ENCODE peak calls at places on chromosomes 1 and 21, in six cellular contexts. One of them, this sample, is unnamed.

GRCh38 chr1:51328279-51328678 is 2.1 kb downstream of the TTC39A start:
- DNase-seq in BE2C: no peak
- DNase-seq in dorsolateral prefrontal cortex: no peak
- DNase-seq in right lobe of liver: no peak
- DNase-seq in neural crest cell: no peak
- DNase-seq in hepatocyte: no peak
- DNase-seq in this sample: no peak

GRCh38 chr21:45974073-45975016 is 7.2 kb upstream of the COL6A1 start:
- DNase-seq in hepatocyte: peak; percentile 64
- DNase-seq in dorsolateral prefrontal cortex: no peak
- DNase-seq in BE2C: no peak
- DNase-seq in neural crest cell: no peak
- DNase-seq in right lobe of liver: peak; percentile 64
- DNase-seq in this sample: peak; percentile 50

GRCh38 chr1:221411283-221411682 is 330.6 kb downstream of the DUSP10 start:
- DNase-seq in BE2C: no peak
- DNase-seq in right lobe of liver: no peak
- DNase-seq in hepatocyte: no peak
- DNase-seq in dorsolateral prefrontal cortex: no peak
- DNase-seq in neural crest cell: no peak
- DNase-seq in this sample: no peak

GRCh38 chr1:115098979-115099692 is 9.8 kb upstream of the TSPAN2 start:
- DNase-seq in neural crest cell: no peak
- DNase-seq in hepatocyte: peak; percentile 78
- DNase-seq in dorsolateral prefrontal cortex: no peak
- DNase-seq in BE2C: no peak
- DNase-seq in right lobe of liver: no peak
- DNase-seq in this sample: no peak

GRCh38 chr21:35226960-35227741 is 178.0 kb upstream of the RUNX1 start:
- DNase-seq in neural crest cell: no peak
- DNase-seq in BE2C: no peak
- DNase-seq in right lobe of liver: no peak
- DNase-seq in dorsolateral prefrontal cortex: no peak
- DNase-seq in hepatocyte: no peak
- DNase-seq in this sample: no peak

GRCh38 chr1:201737350-201738060 is 91.5 kb upstream of the IPO9 start:
- DNase-seq in right lobe of liver: no peak
- DNase-seq in hepatocyte: peak; percentile 41
- DNase-seq in neural crest cell: no peak
- DNase-seq in dorsolateral prefrontal cortex: peak; percentile 58
- DNase-seq in BE2C: no peak
- DNase-seq in this sample: no peak

GRCh38 chr1:74835046-74835445 is 102.1 kb downstream of the TYW3 start:
- DNase-seq in neural crest cell: no peak
- DNase-seq in right lobe of liver: no peak
- DNase-seq in hepatocyte: no peak
- DNase-seq in dorsolateral prefrontal cortex: no peak
- DNase-seq in BE2C: no peak
- DNase-seq in this sample: no peak

GRCh38 chr1:175555266-175555665 is 188.1 kb downstream of the TNR start:
- DNase-seq in neural crest cell: no peak
- DNase-seq in BE2C: no peak
- DNase-seq in dorsolateral prefrontal cortex: no peak
- DNase-seq in right lobe of liver: no peak
- DNase-seq in hepatocyte: no peak
- DNase-seq in this sample: no peak

GRCh38 chr21:25925936-25926335 is 191.2 kb downstream of the GABPA start:
- DNase-seq in dorsolateral prefrontal cortex: no peak
- DNase-seq in BE2C: no peak
- DNase-seq in hepatocyte: no peak
- DNase-seq in right lobe of liver: no peak
- DNase-seq in neural crest cell: no peak
- DNase-seq in this sample: no peak

GRCh38 chr1:229378586-229379442 is 36.0 kb upstream of the CCSAP start:
- DNase-seq in neural crest cell: no peak
- DNase-seq in dorsolateral prefrontal cortex: no peak
- DNase-seq in right lobe of liver: no peak
- DNase-seq in BE2C: no peak
- DNase-seq in hepatocyte: no peak
- DNase-seq in this sample: no peak

GRCh38 chr1:168373869-168374268 is 93.2 kb downstream of the TBX19 start:
- DNase-seq in BE2C: no peak
- DNase-seq in hepatocyte: no peak
- DNase-seq in neural crest cell: no peak
- DNase-seq in dorsolateral prefrontal cortex: no peak
- DNase-seq in right lobe of liver: no peak
- DNase-seq in this sample: no peak

GRCh38 chr1:217968085-217968484 is 317.0 kb upstream of the RRP15 start:
- DNase-seq in dorsolateral prefrontal cortex: no peak
- DNase-seq in hepatocyte: no peak
- DNase-seq in right lobe of liver: no peak
- DNase-seq in BE2C: no peak
- DNase-seq in neural crest cell: no peak
- DNase-seq in this sample: no peak

GRCh38 chr1:214122110-214122509 is 134.3 kb downstream of the PROX1 start:
- DNase-seq in dorsolateral prefrontal cortex: no peak
- DNase-seq in right lobe of liver: no peak
- DNase-seq in BE2C: no peak
- DNase-seq in hepatocyte: no peak
- DNase-seq in neural crest cell: no peak
- DNase-seq in this sample: no peak

GRCh38 chr21:35674895-35675470 is 385.3 kb downstream of the SETD4 start:
- DNase-seq in dorsolateral prefrontal cortex: no peak
- DNase-seq in hepatocyte: no peak
- DNase-seq in right lobe of liver: no peak
- DNase-seq in BE2C: no peak
- DNase-seq in neural crest cell: no peak
- DNase-seq in this sample: no peak

GRCh38 chr1:94903318-94904009 is 23.4 kb downstream of the CNN3 start:
- DNase-seq in dorsolateral prefrontal cortex: no peak
- DNase-seq in hepatocyte: no peak
- DNase-seq in neural crest cell: no peak
- DNase-seq in right lobe of liver: no peak
- DNase-seq in BE2C: no peak
- DNase-seq in this sample: no peak

GRCh38 chr21:16071082-16071481 is 341.3 kb downstream of the USP25 start:
- DNase-seq in BE2C: peak; percentile 65
- DNase-seq in dorsolateral prefrontal cortex: peak; percentile 54
- DNase-seq in right lobe of liver: no peak
- DNase-seq in hepatocyte: no peak
- DNase-seq in neural crest cell: no peak
- DNase-seq in this sample: no peak

GRCh38 chr1:45348966-45349677 is 8.9 kb upstream of the MUTYH start:
- DNase-seq in hepatocyte: no peak
- DNase-seq in neural crest cell: no peak
- DNase-seq in BE2C: no peak
- DNase-seq in dorsolateral prefrontal cortex: no peak
- DNase-seq in right lobe of liver: peak; percentile 76
- DNase-seq in this sample: no peak

GRCh38 chr1:207499573-207499972 is 3.6 kb downstream of the CR1 start:
- DNase-seq in BE2C: peak; percentile 62
- DNase-seq in hepatocyte: peak; percentile 84
- DNase-seq in dorsolateral prefrontal cortex: peak; percentile 62
- DNase-seq in right lobe of liver: peak; percentile 66
- DNase-seq in neural crest cell: peak; percentile 43
- DNase-seq in this sample: peak; percentile 61

GRCh38 chr1:180275726-180276125 is 45.7 kb downstream of the LHX4 start:
- DNase-seq in right lobe of liver: no peak
- DNase-seq in BE2C: no peak
- DNase-seq in neural crest cell: no peak
- DNase-seq in dorsolateral prefrontal cortex: no peak
- DNase-seq in hepatocyte: no peak
- DNase-seq in this sample: no peak

DNA sequence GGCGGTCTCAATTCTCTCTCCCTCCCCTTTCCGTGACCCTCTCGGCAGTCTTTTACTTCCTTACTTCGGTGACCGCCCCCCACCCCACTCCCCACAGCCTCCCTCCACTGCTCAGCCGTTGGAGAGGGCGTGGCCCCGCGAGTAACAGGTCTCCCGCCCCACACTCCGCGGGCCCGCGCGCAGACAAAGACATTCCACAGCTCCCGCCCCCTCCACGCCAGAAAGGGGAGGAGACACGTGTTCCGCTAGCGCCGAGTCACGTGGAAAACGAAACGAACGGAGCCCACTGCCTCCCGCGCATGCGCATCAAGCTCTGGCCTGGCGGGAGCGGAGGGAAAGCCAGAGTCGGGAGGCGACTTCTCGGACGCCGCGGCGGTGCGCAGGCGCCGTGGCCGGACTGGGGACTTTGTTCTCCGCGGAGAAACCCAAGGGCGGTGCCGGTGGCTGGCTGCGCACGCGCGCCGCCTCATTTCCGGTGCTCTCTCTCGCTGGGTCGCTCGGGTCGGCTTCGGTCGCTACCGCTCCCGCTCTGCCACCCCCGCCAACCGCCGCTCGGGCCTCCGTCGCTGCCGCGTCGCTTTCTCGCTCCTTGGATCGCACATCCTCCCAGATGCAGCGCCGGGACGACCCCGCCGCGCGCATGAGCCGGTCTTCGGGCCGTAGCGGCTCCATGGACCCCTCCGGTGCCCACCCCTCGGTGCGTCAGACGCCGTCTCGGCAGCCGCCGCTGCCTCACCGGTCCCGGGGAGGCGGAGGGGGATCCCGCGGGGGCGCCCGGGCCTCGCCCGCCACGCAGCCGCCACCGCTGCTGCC is at the start of gene KHDRBS1:
- DNase-seq in dorsolateral prefrontal cortex: peak; percentile 96
- DNase-seq in BE2C: peak; percentile 94
- DNase-seq in hepatocyte: peak; percentile 100
- DNase-seq in right lobe of liver: peak; percentile 99
- DNase-seq in neural crest cell: peak; percentile 96
- DNase-seq in this sample: peak; percentile 99
- TF ChIP-seq CTCF in dorsolateral prefrontal cortex: peak; percentile 36
- TF ChIP-seq CTCF in BE2C: no peak
- TF ChIP-seq CTCF in hepatocyte: no peak
- TF ChIP-seq CTCF in right lobe of liver: no peak
- TF ChIP-seq CTCF in neural crest cell: no peak
- TF ChIP-seq CTCF in this sample: no peak

DNA sequence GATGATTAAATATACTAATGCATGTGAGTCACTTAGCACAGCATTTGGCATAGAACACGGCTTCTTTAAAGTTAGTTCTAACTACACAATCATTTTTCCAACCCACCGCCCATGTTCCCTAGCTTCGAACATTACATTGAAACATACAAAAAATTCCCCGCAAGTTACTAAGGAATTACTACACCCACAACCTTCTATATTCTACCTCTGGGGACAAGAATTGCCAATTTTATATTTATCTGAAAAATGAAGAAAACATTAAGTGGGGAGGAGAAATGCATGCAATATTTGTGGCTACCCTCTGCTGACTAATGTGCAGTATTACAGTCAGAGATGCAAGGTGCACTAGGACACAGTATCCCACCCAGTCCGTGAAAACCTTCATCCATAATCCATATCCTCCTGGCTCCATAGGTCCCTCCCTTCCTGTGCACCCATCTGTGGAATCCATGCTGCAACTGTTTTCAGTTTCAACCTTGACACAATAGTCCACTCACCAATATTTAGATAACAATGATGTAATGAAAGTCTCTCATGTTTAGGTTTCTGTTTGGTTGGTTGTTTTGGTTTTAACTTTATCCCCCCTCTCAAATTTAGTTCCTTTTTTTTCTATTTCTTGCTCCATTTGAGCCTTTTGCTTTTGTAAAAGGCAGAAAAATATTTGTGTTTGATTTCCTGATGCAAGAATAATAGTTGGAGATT is 31.6 kb downstream of the RGS5 start:
- DNase-seq in BE2C: no peak
- DNase-seq in right lobe of liver: no peak
- DNase-seq in dorsolateral prefrontal cortex: no peak
- DNase-seq in hepatocyte: no peak
- DNase-seq in neural crest cell: no peak
- DNase-seq in this sample: no peak
- TF ChIP-seq CTCF in BE2C: peak; percentile 53
- TF ChIP-seq CTCF in right lobe of liver: peak; percentile 7
- TF ChIP-seq CTCF in dorsolateral prefrontal cortex: no peak
- TF ChIP-seq CTCF in hepatocyte: peak; percentile 33
- TF ChIP-seq CTCF in neural crest cell: peak; percentile 55
- TF ChIP-seq CTCF in this sample: peak; percentile 53

DNA sequence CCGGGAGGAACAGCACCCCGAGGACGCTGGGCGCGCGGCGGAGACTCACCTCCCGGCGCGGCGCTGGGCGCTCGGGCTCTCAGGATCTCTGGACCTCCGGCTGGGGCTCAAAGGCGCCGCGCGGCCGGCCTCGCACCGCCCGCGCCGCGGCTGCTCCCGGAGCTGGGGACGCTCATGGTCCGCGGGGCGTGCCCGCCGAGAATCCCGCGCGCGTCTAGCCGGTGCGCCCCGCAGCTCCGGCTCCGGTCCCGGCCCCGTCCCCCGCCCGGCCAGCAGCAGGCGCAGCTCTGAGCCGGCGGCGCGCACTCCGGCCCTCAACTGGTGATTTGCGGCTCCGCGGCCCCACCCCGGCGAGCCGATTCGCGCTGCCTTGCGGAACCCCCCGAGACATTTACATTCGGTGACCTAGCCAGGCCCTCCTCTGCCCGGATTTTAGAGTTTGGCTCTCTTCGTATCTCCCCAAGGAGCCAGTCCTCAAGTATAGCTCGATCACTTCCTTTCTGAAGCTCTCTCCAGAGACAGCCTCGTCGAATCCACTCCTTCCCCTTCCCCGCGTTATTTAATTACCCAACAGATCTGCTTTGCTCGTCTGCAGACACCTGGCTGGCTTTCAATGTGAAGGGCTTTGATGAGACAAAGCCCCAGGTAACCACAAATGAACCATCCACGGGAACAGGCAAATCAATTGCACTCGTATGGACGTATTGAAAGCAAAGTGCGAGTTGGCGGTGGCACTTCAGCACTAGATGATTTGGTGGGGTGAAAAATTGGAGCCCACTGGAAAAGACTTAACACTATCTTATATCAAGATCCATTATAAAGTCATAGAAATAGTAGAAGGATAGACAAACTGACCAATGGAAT is at the start of gene BCAR3:
- DNase-seq in right lobe of liver: peak; percentile 75
- DNase-seq in hepatocyte: peak; percentile 88
- DNase-seq in BE2C: peak; percentile 70
- DNase-seq in neural crest cell: peak; percentile 60
- DNase-seq in dorsolateral prefrontal cortex: peak; percentile 36
- DNase-seq in this sample: peak; percentile 80
- TF ChIP-seq CTCF in right lobe of liver: peak; percentile 13
- TF ChIP-seq CTCF in hepatocyte: peak; percentile 27
- TF ChIP-seq CTCF in BE2C: peak; percentile 3
- TF ChIP-seq CTCF in neural crest cell: peak; percentile 39
- TF ChIP-seq CTCF in dorsolateral prefrontal cortex: no peak
- TF ChIP-seq CTCF in this sample: no peak

GRCh38 chr1:197392541-197392940 is 124.5 kb downstream of the CRB1 start:
- DNase-seq in right lobe of liver: no peak
- DNase-seq in neural crest cell: no peak
- DNase-seq in dorsolateral prefrontal cortex: no peak
- DNase-seq in hepatocyte: no peak
- DNase-seq in BE2C: no peak
- DNase-seq in this sample: no peak

GRCh38 chr1:197393772-197394171 is 125.7 kb downstream of the CRB1 start:
- DNase-seq in BE2C: no peak
- DNase-seq in dorsolateral prefrontal cortex: no peak
- DNase-seq in hepatocyte: no peak
- DNase-seq in neural crest cell: no peak
- DNase-seq in right lobe of liver: no peak
- DNase-seq in this sample: no peak

GRCh38 chr1:197388801-197389200 is 120.7 kb downstream of the CRB1 start:
- DNase-seq in BE2C: no peak
- DNase-seq in right lobe of liver: no peak
- DNase-seq in neural crest cell: no peak
- DNase-seq in dorsolateral prefrontal cortex: no peak
- DNase-seq in hepatocyte: no peak
- DNase-seq in this sample: no peak

GRCh38 chr1:197393105-197393504 is 125.1 kb downstream of the CRB1 start:
- DNase-seq in right lobe of liver: no peak
- DNase-seq in hepatocyte: no peak
- DNase-seq in BE2C: no peak
- DNase-seq in neural crest cell: no peak
- DNase-seq in dorsolateral prefrontal cortex: no peak
- DNase-seq in this sample: no peak

GRCh38 chr1:197391303-197392226 is 123.5 kb downstream of the CRB1 start:
- DNase-seq in neural crest cell: no peak
- DNase-seq in hepatocyte: no peak
- DNase-seq in BE2C: no peak
- DNase-seq in right lobe of liver: no peak
- DNase-seq in dorsolateral prefrontal cortex: no peak
- DNase-seq in this sample: no peak
- TF ChIP-seq CTCF in neural crest cell: no peak
- TF ChIP-seq CTCF in hepatocyte: no peak
- TF ChIP-seq CTCF in BE2C: peak; percentile 20
- TF ChIP-seq CTCF in right lobe of liver: no peak
- TF ChIP-seq CTCF in dorsolateral prefrontal cortex: no peak
- TF ChIP-seq CTCF in this sample: no peak